ENCODE peak calls at places on chromosomes 13 and 19, in seven cellular contexts. O is dermis microvascular lymphatic vessel endothelial cell; N is stimulated activated naive CD4-positive, alpha-beta T cell; B is tibial nerve; A is effector CD4-positive, alpha-beta T cell; U is heart right ventricle; C is IMR-90. X is an unnamed sample.
A peak's percentile ranks its signal among the peaks of the same experiment; 100 is the strongest.

GRCh38 chr13:49374585-49375290 is 69.1 kb downstream of the CAB39L start:
- DNase-seq in B (no peak), U (no peak), O (no peak), A (no peak), C (peak; percentile 87), N (no peak), X (peak; percentile 11)

GRCh38 chr13:95523598-95523997 is 28.9 kb upstream of the CLDN10 start:
- DNase-seq in N (no peak), U (no peak), C (no peak), B (no peak), O (no peak), A (no peak), X (no peak)

GRCh38 chr19:17615889-17616685 is 60.6 kb downstream of the COLGALT1 start:
- DNase-seq in U (no peak), C (no peak), O (no peak), B (no peak), A (no peak), N (no peak), X (no peak)

GRCh38 chr19:6038634-6039405 is 60.9 kb upstream of the RANBP3 start:
- DNase-seq in C (peak; percentile 66), N (no peak), B (no peak), U (no peak), O (no peak), A (no peak), X (no peak)

GRCh38 chr13:94968757-94969086 is 256.4 kb upstream of the SOX21 start:
- DNase-seq in C (no peak), O (no peak), B (no peak), U (no peak), N (no peak), A (no peak), X (no peak)

GRCh38 chr19:1400281-1401137 is 833 bp downstream of the GAMT start:
- DNase-seq in O (no peak), U (peak; percentile 73), B (no peak), N (no peak), C (no peak), A (no peak), X (no peak)

GRCh38 chr13:96481482-96481881 is 391.6 kb downstream of the HS6ST3 start:
- DNase-seq in A (no peak), N (no peak), U (no peak), B (no peak), C (no peak), O (no peak), X (no peak)

GRCh38 chr13:45807520-45808099 is 43.9 kb downstream of the SIAH3 start:
- DNase-seq in U (no peak), B (peak; percentile 16), C (peak; percentile 17), A (no peak), N (no peak), O (peak; percentile 23), X (peak; percentile 36)

GRCh38 chr13:104592545-104593250 is 1526.5 kb upstream of the SLC10A2 start:
- DNase-seq in N (no peak), B (no peak), U (no peak), A (no peak), O (no peak), C (no peak), X (no peak)

GRCh38 chr13:33797622-33798021 is 20.3 kb upstream of the RFC3 start:
- DNase-seq in A (no peak), C (no peak), B (peak; percentile 17), U (no peak), N (no peak), O (no peak), X (peak; percentile 33)

GRCh38 chr13:99360696-99361095 is 53.5 kb upstream of the GPR183 start:
- DNase-seq in N (no peak), U (no peak), C (no peak), B (no peak), A (no peak), O (no peak), X (no peak)

GRCh38 chr19:1739960-1740629 is 13.2 kb upstream of the ONECUT3 start:
- DNase-seq in U (no peak), C (no peak), N (no peak), O (no peak), B (no peak), A (no peak), X (no peak)

GRCh38 chr13:99995503-99996176 is 14.1 kb downstream of the ZIC2 start:
- DNase-seq in A (no peak), C (no peak), U (no peak), N (no peak), B (no peak), O (no peak), X (no peak)

GRCh38 chr19:38684078-38684861 is 36.8 kb downstream of the ACTN4 start:
- DNase-seq in U (peak; percentile 55), N (no peak), B (no peak), A (no peak), O (no peak), C (peak; percentile 91), X (peak; percentile 100)

GRCh38 chr13:69654392-69654791 is 453.2 kb upstream of the ATXN8OS start:
- DNase-seq in A (no peak), C (no peak), U (no peak), O (no peak), N (no peak), B (no peak), X (peak; percentile 8)

GRCh38 chr13:30334663-30335386 is 27.5 kb upstream of the KATNAL1 start:
- DNase-seq in A (peak; percentile 7), U (no peak), O (peak; percentile 35), N (no peak), C (peak; percentile 4), B (no peak), X (no peak)

GRCh38 chr19:51503891-51504290 is 2.3 kb upstream of the SIGLEC12 start:
- DNase-seq in U (no peak), B (no peak), A (no peak), O (no peak), C (no peak), N (no peak), X (no peak)

GRCh38 chr19:29749450-29749849 is 34.4 kb upstream of the C19orf12 start:
- DNase-seq in A (no peak), N (no peak), O (no peak), C (no peak), U (no peak), B (no peak), X (no peak)

GRCh38 chr19:19209372-19209771 is 2.4 kb upstream of the NCAN start:
- DNase-seq in U (no peak), C (no peak), O (no peak), B (no peak), N (no peak), A (no peak), X (no peak)

GRCh38 chr13:54687173-54687572 is 1658.6 kb downstream of the OLFM4 start:
- DNase-seq in C (no peak), O (no peak), N (no peak), B (no peak), A (no peak), U (no peak), X (no peak)

GRCh38 chr13:40115456-40115855 is 460.0 kb downstream of the COG6 start:
- DNase-seq in O (no peak), B (no peak), N (no peak), C (no peak), U (no peak), A (no peak), X (no peak)

GRCh38 chr13:63041640-63042414 is 1626.2 kb upstream of the PCDH20 start:
- DNase-seq in U (no peak), N (no peak), C (peak; percentile 68), A (no peak), O (no peak), B (no peak), X (no peak)

GRCh38 chr13:25901460-25902376 is 150.1 kb downstream of the SHISA2 start:
- DNase-seq in N (peak; percentile 68), A (peak; percentile 38), B (no peak), C (peak; percentile 11), U (no peak), O (peak; percentile 96), X (peak; percentile 71)

GRCh38 chr13:78193853-78194252 is 275.2 kb upstream of the EDNRB start:
- DNase-seq in U (no peak), A (no peak), O (no peak), B (no peak), C (no peak), N (no peak), X (no peak)

GRCh38 chr19:19460258-19460731 is 54.8 kb downstream of the GATAD2A start:
- DNase-seq in N (no peak), O (no peak), A (no peak), C (peak; percentile 40), B (no peak), U (no peak), X (no peak)

GRCh38 chr13:36736119-36736726 is 62.4 kb downstream of the SERTM1 start:
- DNase-seq in C (peak; percentile 62), B (peak; percentile 64), U (no peak), N (no peak), O (peak; percentile 60), A (no peak), X (peak; percentile 10)

X was measured in H4.